ENCODE peak calls at places on chromosomes 7 and 10, in four cellular contexts. M is WTC11, W is K562, J is HepG2. S is an unnamed sample.

GRCh38 chr10:32149257-32149955 is 93.2 kb upstream of the KIF5B start:
- DNase-seq in J (no peak), M (no peak), W (no peak), S (peak; percentile 15)

GRCh38 chr10:95220539-95220938 is 26.5 kb downstream of the ACSM6 start:
- DNase-seq in J (no peak), M (no peak), W (no peak), S (no peak)

GRCh38 chr10:125881192-125881591 is at the start of gene DHX32:
- DNase-seq in W (no peak), M (peak; percentile 28), J (no peak), S (no peak)

GRCh38 chr7:130180571-130180971 is 24.6 kb downstream of the TMEM209 start:
- DNase-seq in W (no peak), M (no peak), J (no peak), S (no peak)

GRCh38 chr7:119252962-119253361 is 1020.0 kb upstream of the KCND2 start:
- DNase-seq in W (no peak), J (no peak), M (no peak), S (no peak)

GRCh38 chr10:17782921-17783665 is 26.1 kb upstream of the MRC1 start:
- DNase-seq in J (no peak), M (no peak), W (no peak), S (no peak)

GRCh38 chr7:156988605-156989185 is 21.8 kb downstream of the MNX1 start:
- DNase-seq in J (peak; percentile 94), W (no peak), M (no peak), S (no peak)

GRCh38 chr10:119521443-119522204 is 20.9 kb downstream of the RGS10 start:
- DNase-seq in J (peak; percentile 76), W (no peak), M (no peak), S (no peak)

GRCh38 chr7:45930967-45931366 is 9.9 kb upstream of the IGFBP3 start:
- DNase-seq in J (no peak), M (no peak), W (no peak), S (no peak)

GRCh38 chr7:115731796-115732471 is 298.6 kb downstream of the TFEC start:
- DNase-seq in M (no peak), W (no peak), J (no peak), S (no peak)

GRCh38 chr7:50346548-50347497 is 42.3 kb downstream of the IKZF1 start:
- DNase-seq in W (no peak), M (no peak), J (no peak), S (no peak)

GRCh38 chr10:79246209-79246581 is 101.1 kb upstream of the PPIF start:
- DNase-seq in W (no peak), M (no peak), J (no peak), S (no peak)

GRCh38 chr10:32939296-32940111 is 18.5 kb downstream of the ITGB1 start:
- DNase-seq in W (no peak), J (no peak), M (no peak), S (no peak)

GRCh38 chr10:61904711-61905445 is 3.4 kb downstream of the ARID5B start:
- DNase-seq in M (no peak), W (peak; percentile 50), J (peak; percentile 75), S (peak; percentile 46)

GRCh38 chr7:84663224-84663623 is 468.6 kb upstream of the SEMA3A start:
- DNase-seq in M (no peak), J (no peak), W (no peak), S (no peak)

DNA sequence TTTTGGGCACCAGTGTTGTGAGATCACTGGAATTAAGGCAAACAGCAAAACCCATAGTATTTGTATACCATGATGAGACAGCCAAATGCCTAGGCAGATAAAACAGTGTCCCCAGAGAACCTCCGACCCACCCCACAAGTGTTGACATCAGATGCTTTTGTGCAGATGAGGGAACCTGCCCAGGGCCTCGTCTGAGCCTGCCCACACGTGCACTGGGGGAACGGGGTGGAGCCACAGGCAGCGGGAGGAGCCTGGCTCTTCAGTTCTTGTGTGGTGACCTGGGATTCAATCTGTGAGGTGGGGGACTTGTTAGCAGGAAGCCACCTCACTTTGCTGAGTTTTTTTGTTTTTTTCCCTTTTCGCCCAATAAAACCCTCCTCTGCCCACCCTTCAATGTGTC is 33.4 kb upstream of the OPTN start:
- DNase-seq in M (no peak), J (no peak), W (no peak), S (no peak)
- TF ChIP-seq ELF4 in M (no peak), J (no peak), W (no peak), S (no peak)

GRCh38 chr7:100864263-100864845 is 2.8 kb upstream of the TRIP6 start:
- DNase-seq in J (no peak), W (no peak), M (no peak), S (no peak)

GRCh38 chr7:100867040-100867795 is at the start of gene TRIP6:
- DNase-seq in W (peak; percentile 99), J (no peak), M (peak; percentile 91), S (peak; percentile 81)

GRCh38 chr7:100865372-100865911 is 1.7 kb upstream of the TRIP6 start:
- DNase-seq in W (no peak), M (no peak), J (no peak), S (no peak)

GRCh38 chr7:100866721-100867039 is 507 bp upstream of the TRIP6 start:
- DNase-seq in J (no peak), M (no peak), W (no peak), S (no peak)

GRCh38 chr7:100865971-100866720 is 1.0 kb upstream of the TRIP6 start:
- DNase-seq in J (no peak), M (no peak), W (no peak), S (no peak)
- TF ChIP-seq ELF4 in J (no peak), M (no peak), W (no peak), S (no peak)

GRCh38 chr10:103869336-103869735 is 14.0 kb upstream of the SH3PXD2A start:
- DNase-seq in W (no peak), J (no peak), M (no peak), S (no peak)

GRCh38 chr10:103874730-103875129 is 19.4 kb upstream of the SH3PXD2A start:
- DNase-seq in W (no peak), M (no peak), J (no peak), S (no peak)

GRCh38 chr10:103870503-103870902 is 15.1 kb upstream of the SH3PXD2A start:
- DNase-seq in M (peak; percentile 28), W (no peak), J (no peak), S (no peak)

GRCh38 chr10:103871006-103871405 is 15.6 kb upstream of the SH3PXD2A start:
- DNase-seq in J (no peak), W (no peak), M (no peak), S (no peak)

GRCh38 chr10:103872137-103872933 is 17.0 kb upstream of the SH3PXD2A start:
- DNase-seq in J (no peak), W (no peak), M (no peak), S (no peak)
- TF ChIP-seq ELF4 in J (no peak), W (no peak), M (no peak), S (no peak)

GRCh38 chr10:8045728-8046494 is 8.6 kb upstream of the GATA3 start:
- DNase-seq in M (no peak), W (no peak), J (no peak), S (no peak)
- TF ChIP-seq ELF4 in M (no peak), W (no peak), J (no peak), S (no peak)

GRCh38 chr7:25930492-25931048 is 221.4 kb upstream of the NFE2L3 start:
- DNase-seq in W (no peak), M (no peak), J (no peak), S (no peak)

GRCh38 chr7:25927626-25927978 is 224.4 kb upstream of the NFE2L3 start:
- DNase-seq in W (no peak), M (no peak), J (no peak), S (no peak)

GRCh38 chr7:25926891-25927625 is 224.9 kb upstream of the NFE2L3 start:
- DNase-seq in W (no peak), M (no peak), J (no peak), S (no peak)

GRCh38 chr7:25929448-25929847 is 222.6 kb upstream of the NFE2L3 start:
- DNase-seq in J (no peak), M (no peak), W (no peak), S (no peak)

GRCh38 chr7:25928549-25929330 is 223.3 kb upstream of the NFE2L3 start:
- DNase-seq in M (no peak), J (no peak), W (no peak), S (no peak)
- TF ChIP-seq ELF4 in M (no peak), J (no peak), W (no peak), S (no peak)

GRCh38 chr10:113425596-113425995 is 127.3 kb upstream of the HABP2 start:
- DNase-seq in M (no peak), J (no peak), W (no peak), S (no peak)
- TF ChIP-seq ELF4 in M (no peak), J (no peak), W (no peak), S (no peak)

S was measured in HEK293T.